ENCODE peak calls at places on chromosome 14, in seven cellular contexts. One of them, this sample, is unnamed.

GRCh38 chr14:96368534-96368933 is 5.2 kb downstream of the GSKIP start:
- DNase-seq in neural progenitor cell: no peak
- DNase-seq in colonic mucosa: no peak
- DNase-seq in H1: no peak
- DNase-seq in DND-41: no peak
- DNase-seq in fibroblast of lung: no peak
- DNase-seq in HCT116: no peak
- DNase-seq in this sample: no peak

GRCh38 chr14:103160321-103161053 is 37.2 kb downstream of the TNFAIP2 start:
- DNase-seq in fibroblast of lung: no peak
- DNase-seq in H1: no peak
- DNase-seq in colonic mucosa: no peak
- DNase-seq in HCT116: no peak
- DNase-seq in DND-41: no peak
- DNase-seq in neural progenitor cell: no peak
- DNase-seq in this sample: no peak

GRCh38 chr14:31206536-31207286 is 882 bp downstream of the HECTD1 start:
- DNase-seq in H1: no peak
- DNase-seq in neural progenitor cell: peak
- DNase-seq in colonic mucosa: peak
- DNase-seq in DND-41: no peak
- DNase-seq in HCT116: no peak
- DNase-seq in fibroblast of lung: peak
- DNase-seq in this sample: peak

GRCh38 chr14:24775919-24776318 is 141.9 kb upstream of the GZMB start:
- DNase-seq in H1: no peak
- DNase-seq in neural progenitor cell: no peak
- DNase-seq in HCT116: no peak
- DNase-seq in colonic mucosa: no peak
- DNase-seq in fibroblast of lung: no peak
- DNase-seq in DND-41: no peak
- DNase-seq in this sample: peak

GRCh38 chr14:24339284-24340151 is at the start of gene RIPK3:
- DNase-seq in colonic mucosa: peak
- DNase-seq in fibroblast of lung: no peak
- DNase-seq in H1: no peak
- DNase-seq in DND-41: no peak
- DNase-seq in HCT116: no peak
- DNase-seq in neural progenitor cell: peak
- DNase-seq in this sample: peak

GRCh38 chr14:54278087-54278486 is 118.7 kb upstream of the CDKN3 start:
- DNase-seq in fibroblast of lung: no peak
- DNase-seq in H1: no peak
- DNase-seq in colonic mucosa: no peak
- DNase-seq in DND-41: peak
- DNase-seq in neural progenitor cell: no peak
- DNase-seq in HCT116: no peak
- DNase-seq in this sample: no peak

GRCh38 chr14:62409909-62410308 is 635.3 kb downstream of the KCNH5 start:
- DNase-seq in neural progenitor cell: no peak
- DNase-seq in H1: no peak
- DNase-seq in HCT116: no peak
- DNase-seq in DND-41: no peak
- DNase-seq in colonic mucosa: no peak
- DNase-seq in fibroblast of lung: peak
- DNase-seq in this sample: no peak

GRCh38 chr14:68307769-68308168 is 485.1 kb downstream of the ZFP36L1 start:
- DNase-seq in DND-41: no peak
- DNase-seq in colonic mucosa: no peak
- DNase-seq in H1: no peak
- DNase-seq in HCT116: no peak
- DNase-seq in fibroblast of lung: peak
- DNase-seq in neural progenitor cell: no peak
- DNase-seq in this sample: no peak

GRCh38 chr14:88210426-88210825 is 112.6 kb downstream of the KCNK10 start:
- DNase-seq in DND-41: no peak
- DNase-seq in fibroblast of lung: no peak
- DNase-seq in neural progenitor cell: no peak
- DNase-seq in H1: no peak
- DNase-seq in HCT116: no peak
- DNase-seq in colonic mucosa: no peak
- DNase-seq in this sample: no peak

GRCh38 chr14:87186745-87187144 is 806.2 kb downstream of the GALC start:
- DNase-seq in H1: peak
- DNase-seq in neural progenitor cell: peak
- DNase-seq in colonic mucosa: no peak
- DNase-seq in fibroblast of lung: no peak
- DNase-seq in HCT116: no peak
- DNase-seq in DND-41: no peak
- DNase-seq in this sample: peak

GRCh38 chr14:99589651-99590530 is 14.1 kb downstream of the CCDC85C start:
- DNase-seq in neural progenitor cell: no peak
- DNase-seq in HCT116: no peak
- DNase-seq in fibroblast of lung: no peak
- DNase-seq in colonic mucosa: no peak
- DNase-seq in DND-41: no peak
- DNase-seq in H1: no peak
- DNase-seq in this sample: no peak
- H3K9ac ChIP-seq in neural progenitor cell: no peak
- H3K9ac ChIP-seq in HCT116: no peak
- H3K9ac ChIP-seq in fibroblast of lung: no peak
- H3K9ac ChIP-seq in colonic mucosa: peak
- H3K9ac ChIP-seq in DND-41: no peak
- H3K9ac ChIP-seq in H1: no peak
- H3K9ac ChIP-seq in this sample: no peak

GRCh38 chr14:27411021-27411420 is 813.2 kb upstream of the NOVA1 start:
- DNase-seq in H1: no peak
- DNase-seq in fibroblast of lung: no peak
- DNase-seq in HCT116: no peak
- DNase-seq in neural progenitor cell: no peak
- DNase-seq in colonic mucosa: no peak
- DNase-seq in DND-41: no peak
- DNase-seq in this sample: no peak
- TF ChIP-seq CTCF in H1: no peak
- TF ChIP-seq CTCF in fibroblast of lung: no peak
- TF ChIP-seq CTCF in HCT116: no peak
- TF ChIP-seq CTCF in neural progenitor cell: no peak
- TF ChIP-seq CTCF in colonic mucosa: no peak
- TF ChIP-seq CTCF in DND-41: no peak
- TF ChIP-seq CTCF in this sample: no peak

DNA sequence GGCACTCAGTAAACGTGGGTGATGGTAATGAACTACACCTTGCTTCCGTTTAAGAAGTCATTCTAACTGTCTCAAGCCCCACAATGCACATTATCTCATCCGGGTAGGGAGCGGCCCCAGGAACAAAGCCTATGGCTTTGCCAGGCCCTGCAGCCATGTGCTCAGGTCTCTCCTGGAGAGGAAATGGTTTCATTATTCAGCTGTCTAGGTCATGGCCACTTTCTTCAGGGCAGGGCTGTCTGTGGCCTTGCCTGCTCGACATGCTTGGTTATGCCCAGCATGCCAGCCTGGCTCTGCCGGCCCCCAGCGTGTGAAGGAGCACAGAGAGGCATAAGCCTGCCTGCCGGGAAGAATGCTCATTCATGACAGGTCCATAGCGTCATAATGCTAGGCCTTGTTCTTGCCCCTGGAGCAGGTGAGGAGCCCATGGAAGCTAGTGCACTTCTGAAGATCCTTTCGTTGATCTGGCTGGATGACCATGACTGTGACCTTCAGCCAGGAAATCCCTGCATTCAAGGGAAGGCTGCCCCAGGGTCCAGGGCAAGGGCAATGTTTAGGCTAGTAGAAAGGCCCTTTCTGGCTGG is 26.3 kb upstream of the FOS start:
- DNase-seq in colonic mucosa: peak
- DNase-seq in H1: no peak
- DNase-seq in fibroblast of lung: no peak
- DNase-seq in HCT116: no peak
- DNase-seq in DND-41: no peak
- DNase-seq in neural progenitor cell: no peak
- DNase-seq in this sample: no peak
- H3K27ac ChIP-seq in colonic mucosa: peak
- H3K27ac ChIP-seq in H1: no peak
- H3K27ac ChIP-seq in fibroblast of lung: no peak
- H3K27ac ChIP-seq in HCT116: no peak
- H3K27ac ChIP-seq in DND-41: no peak
- H3K27ac ChIP-seq in neural progenitor cell: no peak
- H3K27ac ChIP-seq in this sample: no peak

GRCh38 chr14:75822522-75823288 is 159.1 kb downstream of the TGFB3 start:
- DNase-seq in DND-41: no peak
- DNase-seq in colonic mucosa: no peak
- DNase-seq in fibroblast of lung: peak
- DNase-seq in neural progenitor cell: no peak
- DNase-seq in HCT116: peak
- DNase-seq in H1: no peak
- DNase-seq in this sample: no peak
- H3K9ac ChIP-seq in DND-41: no peak
- H3K9ac ChIP-seq in colonic mucosa: no peak
- H3K9ac ChIP-seq in fibroblast of lung: no peak
- H3K9ac ChIP-seq in neural progenitor cell: no peak
- H3K9ac ChIP-seq in HCT116: peak
- H3K9ac ChIP-seq in H1: no peak
- H3K9ac ChIP-seq in this sample: no peak

GRCh38 chr14:64060648-64061096 is 207.9 kb downstream of the SYNE2 start:
- DNase-seq in fibroblast of lung: no peak
- DNase-seq in HCT116: peak
- DNase-seq in DND-41: no peak
- DNase-seq in neural progenitor cell: peak
- DNase-seq in H1: peak
- DNase-seq in colonic mucosa: peak
- DNase-seq in this sample: peak
- TF ChIP-seq CTCF in fibroblast of lung: peak
- TF ChIP-seq CTCF in HCT116: peak
- TF ChIP-seq CTCF in DND-41: peak
- TF ChIP-seq CTCF in neural progenitor cell: peak
- TF ChIP-seq CTCF in H1: peak
- TF ChIP-seq CTCF in colonic mucosa: peak
- TF ChIP-seq CTCF in this sample: peak

DNA sequence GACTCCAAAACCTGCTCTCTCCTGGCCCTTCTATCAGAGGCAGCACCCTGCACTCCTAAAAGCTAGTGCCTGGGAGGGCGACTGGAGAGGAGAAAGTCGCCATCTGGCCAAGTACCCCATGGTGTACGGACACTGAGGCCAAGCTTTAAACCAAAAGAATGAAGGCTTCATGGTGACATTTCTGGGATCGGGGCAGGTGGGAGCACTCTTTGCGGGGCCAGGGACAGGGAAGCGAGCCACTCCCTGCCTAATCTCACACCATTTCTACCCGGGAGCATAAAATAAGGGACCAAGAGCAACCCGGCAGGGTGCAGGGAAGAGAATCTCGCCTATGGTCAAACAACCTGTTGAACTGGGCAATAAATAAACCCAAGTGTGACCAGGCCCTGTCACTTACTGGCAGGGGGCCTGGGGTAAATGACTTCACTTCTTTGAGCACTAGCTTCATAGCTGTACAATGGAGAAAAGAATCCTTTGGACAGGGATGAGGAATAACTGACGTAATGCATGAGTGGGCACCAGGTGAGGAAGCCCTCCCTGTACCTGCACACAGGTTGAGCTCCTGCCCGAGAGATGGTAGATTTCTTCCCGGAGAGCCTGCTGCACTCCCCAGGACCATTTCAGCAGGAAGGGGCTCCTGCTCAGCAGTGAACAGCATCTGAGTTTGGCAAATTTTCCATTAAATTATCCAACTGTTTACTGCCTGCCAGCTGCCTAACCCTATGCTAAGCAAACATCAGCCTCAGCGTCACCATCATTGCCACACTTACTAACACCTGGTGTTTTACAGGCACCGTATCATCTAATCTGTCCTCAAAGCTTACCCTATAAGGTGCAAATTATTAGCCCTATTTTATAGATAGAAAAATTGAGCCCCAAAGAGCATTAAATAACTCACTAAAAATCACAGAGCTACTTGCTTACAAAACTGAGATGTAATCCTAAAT is 2.0 kb downstream of the SERPINA1 start:
- DNase-seq in HCT116: no peak
- DNase-seq in H1: no peak
- DNase-seq in colonic mucosa: no peak
- DNase-seq in fibroblast of lung: no peak
- DNase-seq in neural progenitor cell: no peak
- DNase-seq in DND-41: no peak
- DNase-seq in this sample: no peak
- H3K27ac ChIP-seq in HCT116: no peak
- H3K27ac ChIP-seq in H1: no peak
- H3K27ac ChIP-seq in colonic mucosa: peak
- H3K27ac ChIP-seq in fibroblast of lung: no peak
- H3K27ac ChIP-seq in neural progenitor cell: no peak
- H3K27ac ChIP-seq in DND-41: no peak
- H3K27ac ChIP-seq in this sample: no peak

DNA sequence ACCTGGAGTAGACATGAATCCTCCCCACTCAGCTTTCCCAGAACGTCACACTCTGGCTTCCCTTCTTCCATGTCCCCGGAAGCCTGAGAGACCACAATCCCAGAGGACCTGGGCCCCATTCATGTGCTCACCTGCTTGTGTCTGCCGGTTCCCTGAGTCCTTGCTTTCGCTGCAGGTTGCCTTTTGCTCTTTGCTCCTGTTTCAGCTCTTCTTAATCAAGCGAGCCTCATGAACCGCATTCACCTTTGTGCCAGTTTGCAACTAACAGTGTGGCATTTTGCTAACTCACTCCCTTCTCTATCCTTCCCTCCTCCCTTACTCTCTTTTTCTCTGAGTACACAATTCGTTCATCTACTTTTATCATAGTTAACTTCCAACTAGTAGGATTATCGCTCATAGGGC is 23.1 kb downstream of the ENTPD5 start:
- DNase-seq in H1: no peak
- DNase-seq in HCT116: no peak
- DNase-seq in DND-41: no peak
- DNase-seq in fibroblast of lung: no peak
- DNase-seq in neural progenitor cell: no peak
- DNase-seq in colonic mucosa: peak
- DNase-seq in this sample: no peak
- H3K9ac ChIP-seq in H1: no peak
- H3K9ac ChIP-seq in HCT116: no peak
- H3K9ac ChIP-seq in DND-41: no peak
- H3K9ac ChIP-seq in fibroblast of lung: no peak
- H3K9ac ChIP-seq in neural progenitor cell: no peak
- H3K9ac ChIP-seq in colonic mucosa: no peak
- H3K9ac ChIP-seq in this sample: no peak

GRCh38 chr14:73283592-73284379 is 46.5 kb downstream of the PAPLN start:
- DNase-seq in fibroblast of lung: peak
- DNase-seq in DND-41: no peak
- DNase-seq in colonic mucosa: no peak
- DNase-seq in H1: peak
- DNase-seq in HCT116: no peak
- DNase-seq in neural progenitor cell: peak
- DNase-seq in this sample: peak
- TF ChIP-seq CTCF in fibroblast of lung: peak
- TF ChIP-seq CTCF in DND-41: no peak
- TF ChIP-seq CTCF in colonic mucosa: no peak
- TF ChIP-seq CTCF in H1: peak
- TF ChIP-seq CTCF in HCT116: peak
- TF ChIP-seq CTCF in neural progenitor cell: peak
- TF ChIP-seq CTCF in this sample: peak

This sample was measured in endodermal cell.